ENCODE peak calls at places on chromosomes 4 and X, in five cellular contexts. R, O, I, Z and Q are unnamed samples.

GRCh38 chr4:129246850-129247542 is 151.0 kb downstream of the C4orf33 start:
- DNase-seq in R (no peak), O (no peak), I (no peak), Z (no peak), Q (no peak)

GRCh38 chr4:185885075-185885474 is 73.1 kb upstream of the SORBS2 start:
- DNase-seq in R (no peak), O (no peak), I (no peak), Z (no peak), Q (no peak)

GRCh38 chrX:52556741-52557140 is 39.9 kb upstream of the XAGE1B start:
- DNase-seq in R (no peak), O (no peak), I (no peak), Z (no peak), Q (no peak)

GRCh38 chr4:111595456-111595855 is 549.8 kb upstream of the FAM241A start:
- DNase-seq in R (no peak), O (no peak), I (no peak), Z (no peak), Q (no peak)

GRCh38 chr4:5024673-5025072 is 5.4 kb upstream of the CYTL1 start:
- DNase-seq in R (no peak), O (no peak), I (no peak), Z (no peak), Q (no peak)

GRCh38 chr4:24515698-24516097 is 68.7 kb downstream of the DHX15 start:
- DNase-seq in R (no peak), O (no peak), I (no peak), Z (no peak), Q (no peak)

GRCh38 chr4:45078201-45078600 is 351.8 kb upstream of the GNPDA2 start:
- DNase-seq in R (no peak), O (no peak), I (peak), Z (no peak), Q (no peak)

GRCh38 chr4:182250446-182250845 is 7.2 kb downstream of the TENM3 start:
- DNase-seq in R (no peak), O (no peak), I (peak), Z (no peak), Q (no peak)

GRCh38 chr4:86441175-86441960 is 81.5 kb upstream of the MAPK10 start:
- DNase-seq in R (no peak), O (no peak), I (peak), Z (no peak), Q (no peak)

GRCh38 chrX:20352935-20353336 is 86.2 kb upstream of the RPS6KA3 start:
- DNase-seq in R (no peak), O (no peak), I (no peak), Z (no peak), Q (no peak)

GRCh38 chr4:105569014-105569850 is 16.8 kb downstream of the ARHGEF38 start:
- DNase-seq in R (no peak), O (no peak), I (no peak), Z (no peak), Q (no peak)

GRCh38 chr4:172726001-172726423 is 442.6 kb upstream of the GALNT7 start:
- DNase-seq in R (no peak), O (no peak), I (no peak), Z (no peak), Q (no peak)

GRCh38 chr4:141464366-141464765 is 172.0 kb upstream of the IL15 start:
- DNase-seq in R (no peak), O (no peak), I (no peak), Z (no peak), Q (no peak)

GRCh38 chr4:75564023-75564422 is 8.2 kb downstream of the ODAPH start:
- DNase-seq in R (no peak), O (no peak), I (no peak), Z (no peak), Q (no peak)

GRCh38 chrX:128019218-128019617 is 33.0 kb downstream of the ACTRT1 start:
- DNase-seq in R (no peak), O (no peak), I (no peak), Z (no peak), Q (no peak)

GRCh38 chrX:79270401-79270800 is 96.7 kb downstream of the ITM2A start:
- DNase-seq in R (peak), O (no peak), I (no peak), Z (peak), Q (no peak)

GRCh38 chr4:85393201-85393600 is 81.7 kb upstream of the ARHGAP24 start:
- DNase-seq in R (no peak), O (no peak), I (no peak), Z (no peak), Q (no peak)

GRCh38 chrX:65196758-65197371 is 220.6 kb upstream of the ZC4H2 start:
- DNase-seq in R (no peak), O (peak), I (no peak), Z (no peak), Q (peak)

GRCh38 chrX:150607200-150607599 is 38.8 kb downstream of the MTM1 start:
- DNase-seq in R (no peak), O (no peak), I (no peak), Z (no peak), Q (no peak)

GRCh38 chr4:68369474-68369805 is 19.6 kb upstream of the YTHDC1 start:
- DNase-seq in R (no peak), O (no peak), I (peak), Z (no peak), Q (no peak)

GRCh38 chr4:76690091-76690905 is 207.6 kb downstream of the SOWAHB start:
- DNase-seq in R (peak), O (no peak), I (no peak), Z (no peak), Q (no peak)

DNA sequence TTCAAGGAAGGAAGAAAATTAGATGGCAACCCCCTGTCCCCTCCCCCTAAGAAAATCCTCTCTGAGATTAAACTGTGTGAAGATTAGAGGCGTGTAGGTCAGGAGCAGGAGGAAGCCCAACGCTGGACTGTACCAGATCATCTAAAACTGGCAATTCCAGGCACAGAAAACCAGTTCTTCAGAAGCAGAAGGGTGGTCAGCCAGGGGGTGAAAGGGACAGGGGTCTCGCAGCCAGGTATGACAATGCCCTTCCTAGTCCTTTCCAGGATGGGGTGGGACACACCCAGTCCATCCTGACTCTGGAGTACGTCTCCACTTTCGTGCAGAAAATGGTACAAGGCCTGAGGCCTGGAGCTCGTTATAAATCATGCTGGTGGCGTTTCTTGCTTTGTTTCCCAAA is 3.3 kb upstream of the RHOH start:
- DNase-seq in R (no peak), O (no peak), I (no peak), Z (no peak), Q (no peak)
- H3K27ac ChIP-seq in R (peak), O (no peak), I (no peak), Z (peak), Q (no peak)

GRCh38 chr4:139749313-139749712 is 83.7 kb downstream of the MGST2 start:
- DNase-seq in R (no peak), O (no peak), I (peak), Z (no peak), Q (no peak)
- H3K27ac ChIP-seq in R (no peak), O (no peak), I (no peak), Z (no peak), Q (no peak)

GRCh38 chrX:45623266-45623665 is 422.6 kb upstream of the DIPK2B start:
- DNase-seq in R (peak), O (no peak), I (peak), Z (no peak), Q (no peak)

GRCh38 chrX:45619290-45619689 is 418.6 kb upstream of the DIPK2B start:
- DNase-seq in R (peak), O (no peak), I (peak), Z (no peak), Q (no peak)

GRCh38 chrX:45621356-45622041 is 420.8 kb upstream of the DIPK2B start:
- DNase-seq in R (no peak), O (no peak), I (peak), Z (no peak), Q (no peak)

GRCh38 chrX:45622042-45622423 is 421.4 kb upstream of the DIPK2B start:
- DNase-seq in R (no peak), O (no peak), I (no peak), Z (no peak), Q (no peak)

DNA sequence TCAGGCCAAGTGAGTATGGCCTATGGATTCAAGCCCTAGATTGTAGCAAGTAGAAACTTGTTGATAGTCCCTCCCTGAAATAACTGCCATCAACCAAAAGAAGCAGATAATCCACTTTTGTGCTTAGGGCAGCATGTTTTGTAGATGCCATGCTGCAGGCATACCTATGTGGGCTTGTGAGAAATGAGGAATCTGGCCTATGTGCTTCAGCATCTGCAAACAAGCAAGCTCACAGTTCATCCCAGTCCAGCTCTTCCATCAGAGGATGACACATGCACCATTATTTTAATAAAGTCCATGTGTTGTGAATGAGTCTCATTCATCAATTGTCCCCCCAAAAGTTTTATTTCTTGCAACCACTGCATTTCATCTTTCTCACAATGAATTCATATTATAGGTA is 421.9 kb upstream of the DIPK2B start:
- DNase-seq in R (no peak), O (no peak), I (peak), Z (no peak), Q (no peak)
- H3K27ac ChIP-seq in R (no peak), O (no peak), I (peak), Z (no peak), Q (peak)

GRCh38 chrX:13653022-13653693 is at the start of gene TCEANC:
- DNase-seq in R (peak), O (peak), I (peak), Z (peak), Q (peak)

GRCh38 chrX:13650318-13650717 is 2.6 kb upstream of the TCEANC start:
- DNase-seq in R (no peak), O (no peak), I (no peak), Z (no peak), Q (no peak)

GRCh38 chrX:13651150-13651549 is 1.8 kb upstream of the TCEANC start:
- DNase-seq in R (no peak), O (no peak), I (peak), Z (no peak), Q (no peak)

GRCh38 chrX:13649823-13650222 is 3.1 kb upstream of the TCEANC start:
- DNase-seq in R (no peak), O (no peak), I (peak), Z (no peak), Q (no peak)

DNA sequence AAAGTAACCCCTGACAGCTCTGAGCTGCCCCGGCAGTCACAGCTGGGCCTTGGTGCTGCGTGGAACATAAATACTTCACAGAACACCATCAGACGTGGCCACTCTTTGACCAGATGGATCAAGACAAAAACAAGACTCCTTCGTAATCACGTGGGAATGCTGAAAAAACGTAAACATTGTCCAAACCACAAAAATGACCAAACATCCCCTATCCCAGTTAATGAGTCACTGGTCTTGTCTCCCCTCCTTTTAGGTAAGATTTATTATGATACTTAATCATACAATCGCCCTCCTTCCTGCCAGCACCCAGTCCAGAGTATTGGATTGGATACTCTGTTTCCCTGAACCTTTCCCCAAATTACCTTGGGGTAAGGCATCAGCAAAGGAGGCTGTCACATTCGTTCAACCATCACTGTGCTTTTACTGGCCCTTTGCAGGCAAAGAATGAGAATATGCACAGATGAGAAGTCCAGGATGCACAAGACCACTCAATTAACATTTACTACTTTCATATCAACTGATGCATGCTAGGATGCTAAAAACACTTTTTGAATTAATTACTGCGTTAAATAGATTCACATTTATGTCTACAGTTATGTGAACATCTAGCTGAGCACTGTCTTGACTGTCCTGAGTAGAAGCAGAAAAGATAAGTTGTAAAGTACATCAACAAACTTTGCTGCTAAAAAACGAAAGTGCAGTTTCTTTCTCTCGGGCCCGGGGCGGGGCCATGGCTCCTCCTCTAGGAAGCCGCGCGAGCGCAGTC is 502 bp upstream of the TCEANC start:
- DNase-seq in R (peak), O (no peak), I (peak), Z (no peak), Q (no peak)
- H3K27ac ChIP-seq in R (no peak), O (peak), I (peak), Z (peak), Q (peak)

GRCh38 chr4:41203169-41203568 is 11.2 kb downstream of the APBB2 start:
- DNase-seq in R (peak), O (no peak), I (peak), Z (no peak), Q (no peak)

GRCh38 chr4:41204400-41204978 is 9.9 kb downstream of the APBB2 start:
- DNase-seq in R (peak), O (peak), I (peak), Z (no peak), Q (no peak)

GRCh38 chr4:41205854-41206460 is 8.4 kb downstream of the APBB2 start:
- DNase-seq in R (no peak), O (no peak), I (peak), Z (no peak), Q (no peak)

GRCh38 chr4:41203841-41204240 is 10.5 kb downstream of the APBB2 start:
- DNase-seq in R (no peak), O (no peak), I (no peak), Z (no peak), Q (no peak)

GRCh38 chr4:41205130-41205529 is 9.2 kb downstream of the APBB2 start:
- DNase-seq in R (no peak), O (no peak), I (no peak), Z (no peak), Q (no peak)
- H3K27ac ChIP-seq in R (no peak), O (no peak), I (peak), Z (no peak), Q (peak)

GRCh38 chrX:107571296-107571998 is 56.9 kb upstream of the PRPS1 start:
- DNase-seq in R (no peak), O (peak), I (peak), Z (no peak), Q (no peak)
- H3K27ac ChIP-seq in R (no peak), O (no peak), I (peak), Z (no peak), Q (no peak)

DNA sequence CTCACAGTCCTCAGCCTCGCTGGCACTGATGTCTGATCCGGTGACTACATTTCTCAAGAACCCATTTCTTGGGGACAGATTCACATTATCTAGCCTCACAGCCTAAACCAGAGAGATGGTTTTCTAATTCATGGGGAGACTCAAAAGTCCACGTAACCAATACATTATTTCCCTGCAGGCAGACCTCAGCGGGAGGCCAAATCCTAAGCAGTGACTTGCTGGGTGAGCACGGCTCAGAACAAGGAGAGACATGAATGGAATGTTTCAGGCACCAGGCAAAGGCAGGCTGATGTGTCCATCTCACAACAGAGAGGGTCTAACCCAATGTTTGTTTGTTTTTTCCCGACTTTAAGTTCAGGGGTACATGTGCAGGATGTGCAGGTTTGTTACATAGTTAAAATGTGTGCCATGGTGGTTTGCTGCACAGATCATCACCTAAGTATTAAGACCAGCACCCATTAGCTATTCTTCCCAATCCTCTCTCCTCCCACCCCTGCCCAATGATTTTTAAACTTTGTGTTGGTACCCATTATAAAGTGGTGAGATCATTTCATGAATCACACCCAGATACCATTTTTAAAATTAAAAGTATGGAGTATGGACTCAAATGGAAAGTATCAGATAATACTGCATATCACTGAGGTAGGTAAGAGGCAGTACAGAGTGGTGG is 53.3 kb downstream of the SCD5 start:
- DNase-seq in R (no peak), O (no peak), I (peak), Z (no peak), Q (no peak)
- H3K27ac ChIP-seq in R (no peak), O (no peak), I (no peak), Z (no peak), Q (no peak)

GRCh38 chr4:118983293-118983692 is 94.6 kb downstream of the SYNPO2 start:
- DNase-seq in R (no peak), O (no peak), I (no peak), Z (no peak), Q (no peak)

GRCh38 chr4:118981171-118981838 is 92.7 kb downstream of the SYNPO2 start:
- DNase-seq in R (no peak), O (no peak), I (peak), Z (no peak), Q (no peak)

GRCh38 chr4:118979712-118980111 is 91.1 kb downstream of the SYNPO2 start:
- DNase-seq in R (no peak), O (no peak), I (no peak), Z (no peak), Q (no peak)

GRCh38 chr4:118985170-118986000 is 96.7 kb downstream of the SYNPO2 start:
- DNase-seq in R (no peak), O (no peak), I (no peak), Z (no peak), Q (no peak)

GRCh38 chr4:118981839-118982381 is 93.3 kb downstream of the SYNPO2 start:
- DNase-seq in R (peak), O (peak), I (peak), Z (peak), Q (peak)
- H3K27ac ChIP-seq in R (no peak), O (no peak), I (no peak), Z (no peak), Q (peak)

DNA sequence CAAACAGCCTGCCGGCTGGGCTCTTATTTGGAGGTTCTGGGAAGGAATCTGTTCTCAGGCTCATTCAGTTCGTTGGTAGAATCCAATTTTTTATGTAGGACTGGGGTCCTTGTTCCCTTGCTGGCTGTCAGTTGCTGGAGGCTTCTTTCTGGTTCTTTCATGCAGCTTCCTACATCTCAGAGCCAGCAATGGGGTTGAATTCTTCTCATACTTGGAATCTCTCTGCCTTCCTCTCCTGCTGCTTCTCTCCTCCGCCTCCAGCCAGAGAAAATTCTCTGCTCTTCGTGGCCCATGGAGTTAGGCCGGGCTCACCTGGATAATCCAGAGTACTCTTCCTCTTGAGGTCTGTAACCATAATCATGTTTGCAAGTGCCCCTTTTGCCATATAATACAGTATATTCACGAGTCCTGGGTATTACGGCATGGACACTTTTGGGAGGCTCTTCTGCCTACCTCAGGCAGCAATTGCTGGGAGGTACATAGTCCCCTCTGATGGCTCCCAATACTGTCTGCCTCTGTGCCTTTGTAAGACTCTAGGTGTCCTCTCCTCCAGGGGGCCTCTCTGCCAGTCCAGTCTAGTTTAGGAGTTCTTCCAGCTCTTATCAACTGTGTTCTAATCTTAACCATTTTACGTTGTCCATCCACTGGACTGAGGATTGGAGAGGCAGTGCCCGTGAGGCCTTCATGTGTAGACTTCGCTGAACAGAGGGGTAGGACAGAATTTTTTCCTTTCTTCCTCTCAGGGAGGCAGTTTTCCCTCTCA is 2.2 kb downstream of the TRMT44 start:
- DNase-seq in R (no peak), O (no peak), I (no peak), Z (no peak), Q (no peak)
- H3K27ac ChIP-seq in R (no peak), O (no peak), I (no peak), Z (no peak), Q (no peak)